ENCODE peak calls at places on chromosome 9, in five cellular contexts. B, H, I, M and T are unnamed samples.

GRCh38 chr9:78765861-78766260 is 468.9 kb downstream of the PSAT1 start:
- DNase-seq in I (no peak), M (no peak), B (no peak), H (no peak), T (no peak)

GRCh38 chr9:86722706-86723075 is 224.6 kb downstream of the GAS1 start:
- DNase-seq in M (no peak), B (no peak), I (no peak), H (no peak), T (no peak)

GRCh38 chr9:69785757-69786156 is 25.9 kb upstream of the PTAR1 start:
- DNase-seq in I (no peak), M (no peak), H (peak; percentile 44), B (no peak), T (no peak)

GRCh38 chr9:134640491-134641172 is 971 bp upstream of the COL5A1 start:
- DNase-seq in H (no peak), I (no peak), B (no peak), M (no peak), T (no peak)

GRCh38 chr9:33329117-33329563 is 38.8 kb downstream of the NFX1 start:
- DNase-seq in I (no peak), B (peak; percentile 85), M (no peak), H (no peak), T (no peak)

GRCh38 chr9:121278535-121279169 is 10.7 kb downstream of the GSN start:
- DNase-seq in M (no peak), B (peak; percentile 93), I (no peak), H (peak; percentile 54), T (peak; percentile 57)

GRCh38 chr9:38066907-38067610 is 2.0 kb downstream of the SHB start:
- DNase-seq in B (no peak), I (no peak), M (peak; percentile 53), H (no peak), T (peak; percentile 32)

GRCh38 chr9:137141976-137142936 is 3.3 kb downstream of the GRIN1 start:
- DNase-seq in M (no peak), B (no peak), I (no peak), H (no peak), T (no peak)

GRCh38 chr9:120477534-120478001 is 102.4 kb downstream of the CDK5RAP2 start:
- DNase-seq in H (peak; percentile 50), M (peak; percentile 53), B (peak; percentile 80), I (no peak), T (peak; percentile 27)

GRCh38 chr9:71854811-71855210 is 56.2 kb downstream of the ABHD17B start:
- DNase-seq in I (no peak), M (no peak), H (no peak), B (no peak), T (no peak)

GRCh38 chr9:14992025-14992424 is 81.8 kb upstream of the FREM1 start:
- DNase-seq in I (no peak), M (no peak), H (no peak), B (no peak), T (no peak)

GRCh38 chr9:34084562-34084961 is 35.9 kb upstream of the UBAP2 start:
- DNase-seq in M (peak; percentile 30), B (no peak), I (no peak), H (no peak), T (no peak)

GRCh38 chr9:93207860-93208734 is 24.2 kb downstream of the WNK2 start:
- DNase-seq in I (no peak), H (no peak), B (no peak), M (no peak), T (no peak)

GRCh38 chr9:95504053-95504963 is 12.5 kb downstream of the PTCH1 start:
- DNase-seq in H (peak; percentile 44), B (no peak), M (no peak), I (no peak), T (no peak)

GRCh38 chr9:124197177-124198095 is 60.3 kb upstream of the NEK6 start:
- DNase-seq in M (no peak), I (no peak), B (no peak), H (no peak), T (peak; percentile 65)